ENCODE peak calls at places on chromosome 4, in six cellular contexts. F, W, M, D, T and O are unnamed samples.

GRCh38 chr4:78379991-78380739 is 171.4 kb upstream of the ANXA3 start:
- DNase-seq in T (no peak), F (peak; percentile 87), M (no peak), D (peak; percentile 1), W (no peak), O (peak; percentile 55)

GRCh38 chr4:101284546-101284945 is 62.8 kb downstream of the PPP3CA start:
- DNase-seq in D (no peak), F (peak; percentile 65), M (no peak), T (no peak), W (no peak), O (no peak)

GRCh38 chr4:24980064-24980690 is 50.6 kb downstream of the LGI2 start:
- DNase-seq in D (peak; percentile 62), W (peak; percentile 75), M (peak; percentile 65), T (peak; percentile 52), F (peak; percentile 54), O (no peak)

GRCh38 chr4:15303052-15303641 is 124.7 kb upstream of the C1QTNF7 start:
- DNase-seq in D (peak; percentile 80), W (no peak), T (no peak), F (peak; percentile 68), M (no peak), O (no peak)

GRCh38 chr4:18020145-18020670 is 1.3 kb downstream of the LCORL start:
- DNase-seq in W (peak; percentile 40), D (peak; percentile 12), F (peak; percentile 16), T (no peak), M (no peak), O (no peak)

GRCh38 chr4:144650311-144650820 is 4.4 kb downstream of the HHIP start:
- DNase-seq in D (no peak), W (no peak), M (no peak), T (no peak), F (no peak), O (no peak)

GRCh38 chr4:186307497-186307896 is 41.5 kb downstream of the F11 start:
- DNase-seq in T (no peak), W (no peak), F (no peak), D (no peak), M (no peak), O (peak; percentile 39)

GRCh38 chr4:33780952-33781655 is 2463.2 kb downstream of the ARAP2 start:
- DNase-seq in W (no peak), M (no peak), D (peak; percentile 49), T (no peak), F (peak; percentile 5), O (no peak)

GRCh38 chr4:41081847-41082246 is 132.5 kb downstream of the APBB2 start:
- DNase-seq in M (no peak), D (no peak), W (no peak), F (no peak), T (no peak), O (no peak)

GRCh38 chr4:99857302-99857701 is 36.9 kb downstream of the LAMTOR3 start:
- DNase-seq in T (peak; percentile 34), W (no peak), F (no peak), D (no peak), M (no peak), O (no peak)

GRCh38 chr4:31390849-31391248 is 670.7 kb downstream of the PCDH7 start:
- DNase-seq in F (no peak), W (no peak), M (no peak), D (no peak), T (no peak), O (no peak)

GRCh38 chr4:41538887-41539498 is 1.0 kb downstream of the LIMCH1 start:
- DNase-seq in D (no peak), M (no peak), W (no peak), F (peak; percentile 56), T (no peak), O (no peak)

GRCh38 chr4:114361249-114361648 is 237.4 kb upstream of the UGT8 start:
- DNase-seq in T (no peak), M (no peak), D (no peak), W (no peak), F (no peak), O (no peak)